ENCODE peak calls at places on chromosomes 3 and 15, in five cellular contexts. One of them, this sample, is unnamed.

GRCh38 chr15:41948499-41948898 is 23.9 kb downstream of the EHD4 start:
- DNase-seq in brain microvascular endothelial cell: no peak
- DNase-seq in occipital lobe: no peak
- DNase-seq in activated naive CD4-positive, alpha-beta T cell: no peak
- DNase-seq in cardiac fibroblast: no peak
- DNase-seq in this sample: no peak

GRCh38 chr3:141105828-141106628 is 54.9 kb downstream of the SPSB4 start:
- DNase-seq in occipital lobe: peak
- DNase-seq in activated naive CD4-positive, alpha-beta T cell: peak
- DNase-seq in brain microvascular endothelial cell: peak
- DNase-seq in cardiac fibroblast: peak
- DNase-seq in this sample: peak

GRCh38 chr3:59425942-59426341 is 376.1 kb upstream of the CFAP20DC start:
- DNase-seq in cardiac fibroblast: no peak
- DNase-seq in brain microvascular endothelial cell: no peak
- DNase-seq in occipital lobe: no peak
- DNase-seq in activated naive CD4-positive, alpha-beta T cell: no peak
- DNase-seq in this sample: no peak

GRCh38 chr15:66047321-66048024 is 178.2 kb downstream of the RAB11A start:
- DNase-seq in brain microvascular endothelial cell: no peak
- DNase-seq in occipital lobe: no peak
- DNase-seq in cardiac fibroblast: no peak
- DNase-seq in activated naive CD4-positive, alpha-beta T cell: no peak
- DNase-seq in this sample: no peak

GRCh38 chr15:95149036-95149435 is 917.7 kb downstream of the MCTP2 start:
- DNase-seq in brain microvascular endothelial cell: no peak
- DNase-seq in activated naive CD4-positive, alpha-beta T cell: no peak
- DNase-seq in occipital lobe: no peak
- DNase-seq in cardiac fibroblast: no peak
- DNase-seq in this sample: no peak

GRCh38 chr3:143060906-143061305 is 58.7 kb upstream of the CHST2 start:
- DNase-seq in cardiac fibroblast: peak
- DNase-seq in brain microvascular endothelial cell: no peak
- DNase-seq in occipital lobe: no peak
- DNase-seq in activated naive CD4-positive, alpha-beta T cell: no peak
- DNase-seq in this sample: no peak

GRCh38 chr15:59294961-59295741 is 77.5 kb downstream of the MYO1E start:
- DNase-seq in occipital lobe: no peak
- DNase-seq in brain microvascular endothelial cell: peak
- DNase-seq in cardiac fibroblast: peak
- DNase-seq in activated naive CD4-positive, alpha-beta T cell: no peak
- DNase-seq in this sample: peak

GRCh38 chr3:11465744-11466611 is 177.7 kb downstream of the VGLL4 start:
- DNase-seq in cardiac fibroblast: peak
- DNase-seq in brain microvascular endothelial cell: peak
- DNase-seq in activated naive CD4-positive, alpha-beta T cell: no peak
- DNase-seq in occipital lobe: no peak
- DNase-seq in this sample: no peak

GRCh38 chr3:15646924-15647511 is 45.5 kb downstream of the BTD start:
- DNase-seq in cardiac fibroblast: peak
- DNase-seq in occipital lobe: no peak
- DNase-seq in brain microvascular endothelial cell: peak
- DNase-seq in activated naive CD4-positive, alpha-beta T cell: no peak
- DNase-seq in this sample: peak

This sample was measured in trophoblast cell.